ENCODE peak calls at places on chromosome 21, in seven cellular contexts. One of them, this sample, is unnamed.
A peak's percentile ranks its signal among the peaks of the same experiment; 100 is the strongest.

GRCh38 chr21:31354604-31355443 is 10.8 kb upstream of the TIAM1 start:
- DNase-seq in GM12864: no peak
- DNase-seq in Daoy: peak; percentile 98
- DNase-seq in HT-29: peak; percentile 14
- DNase-seq in tibial artery: no peak
- DNase-seq in fibroblast of mammary gland: peak; percentile 96
- DNase-seq in astrocyte of the spinal cord: peak; percentile 95
- DNase-seq in this sample: peak; percentile 17

GRCh38 chr21:44377922-44378645 is 24.7 kb downstream of the TRPM2 start:
- DNase-seq in Daoy: no peak
- DNase-seq in fibroblast of mammary gland: no peak
- DNase-seq in astrocyte of the spinal cord: no peak
- DNase-seq in GM12864: no peak
- DNase-seq in HT-29: no peak
- DNase-seq in tibial artery: peak; percentile 44
- DNase-seq in this sample: no peak

GRCh38 chr21:42061866-42062542 is 9.1 kb upstream of the UMODL1 start:
- DNase-seq in fibroblast of mammary gland: no peak
- DNase-seq in HT-29: no peak
- DNase-seq in Daoy: no peak
- DNase-seq in astrocyte of the spinal cord: no peak
- DNase-seq in tibial artery: no peak
- DNase-seq in GM12864: no peak
- DNase-seq in this sample: no peak

GRCh38 chr21:27799861-27800260 is 833.0 kb upstream of the ADAMTS5 start:
- DNase-seq in HT-29: no peak
- DNase-seq in fibroblast of mammary gland: peak; percentile 37
- DNase-seq in tibial artery: no peak
- DNase-seq in GM12864: no peak
- DNase-seq in astrocyte of the spinal cord: no peak
- DNase-seq in Daoy: no peak
- DNase-seq in this sample: no peak

GRCh38 chr21:23687154-23687553 is 1920.1 kb downstream of the MRPL39 start:
- DNase-seq in fibroblast of mammary gland: no peak
- DNase-seq in GM12864: no peak
- DNase-seq in Daoy: no peak
- DNase-seq in HT-29: no peak
- DNase-seq in astrocyte of the spinal cord: no peak
- DNase-seq in tibial artery: no peak
- DNase-seq in this sample: no peak

GRCh38 chr21:45029298-45029967 is 44.9 kb upstream of the ADARB1 start:
- DNase-seq in tibial artery: peak; percentile 78
- DNase-seq in GM12864: no peak
- DNase-seq in fibroblast of mammary gland: peak; percentile 28
- DNase-seq in Daoy: no peak
- DNase-seq in HT-29: no peak
- DNase-seq in astrocyte of the spinal cord: peak; percentile 65
- DNase-seq in this sample: no peak

GRCh38 chr21:45607021-45607921 is 36.3 kb upstream of the PCBP3 start:
- DNase-seq in Daoy: peak; percentile 90
- DNase-seq in astrocyte of the spinal cord: peak; percentile 42
- DNase-seq in tibial artery: peak; percentile 31
- DNase-seq in GM12864: no peak
- DNase-seq in fibroblast of mammary gland: peak; percentile 58
- DNase-seq in HT-29: no peak
- DNase-seq in this sample: no peak

GRCh38 chr21:38878394-38879179 is 72.9 kb downstream of the ETS2 start:
- DNase-seq in Daoy: no peak
- DNase-seq in GM12864: no peak
- DNase-seq in fibroblast of mammary gland: no peak
- DNase-seq in tibial artery: no peak
- DNase-seq in astrocyte of the spinal cord: no peak
- DNase-seq in HT-29: no peak
- DNase-seq in this sample: no peak

GRCh38 chr21:32319012-32319411 is 20.4 kb downstream of the MRAP start:
- DNase-seq in GM12864: no peak
- DNase-seq in HT-29: no peak
- DNase-seq in astrocyte of the spinal cord: no peak
- DNase-seq in fibroblast of mammary gland: no peak
- DNase-seq in Daoy: no peak
- DNase-seq in tibial artery: no peak
- DNase-seq in this sample: no peak

GRCh38 chr21:29893687-29894086 is 46.1 kb downstream of the GRIK1 start:
- DNase-seq in HT-29: no peak
- DNase-seq in Daoy: no peak
- DNase-seq in astrocyte of the spinal cord: no peak
- DNase-seq in tibial artery: no peak
- DNase-seq in fibroblast of mammary gland: peak; percentile 30
- DNase-seq in GM12864: no peak
- DNase-seq in this sample: no peak

GRCh38 chr21:42848932-42849758 is 30.2 kb downstream of the WDR4 start:
- DNase-seq in tibial artery: no peak
- DNase-seq in HT-29: no peak
- DNase-seq in GM12864: no peak
- DNase-seq in Daoy: no peak
- DNase-seq in fibroblast of mammary gland: no peak
- DNase-seq in astrocyte of the spinal cord: no peak
- DNase-seq in this sample: no peak

GRCh38 chr21:43571976-43572375 is 87.3 kb downstream of the HSF2BP start:
- DNase-seq in GM12864: no peak
- DNase-seq in tibial artery: no peak
- DNase-seq in astrocyte of the spinal cord: no peak
- DNase-seq in Daoy: no peak
- DNase-seq in fibroblast of mammary gland: no peak
- DNase-seq in HT-29: no peak
- DNase-seq in this sample: no peak

GRCh38 chr21:33185852-33186251 is 43.9 kb upstream of the IFNAR2 start:
- DNase-seq in tibial artery: no peak
- DNase-seq in HT-29: no peak
- DNase-seq in astrocyte of the spinal cord: no peak
- DNase-seq in fibroblast of mammary gland: no peak
- DNase-seq in GM12864: no peak
- DNase-seq in Daoy: no peak
- DNase-seq in this sample: no peak

GRCh38 chr21:15421947-15422346 is 307.8 kb upstream of the USP25 start:
- DNase-seq in Daoy: no peak
- DNase-seq in HT-29: no peak
- DNase-seq in GM12864: no peak
- DNase-seq in fibroblast of mammary gland: peak; percentile 53
- DNase-seq in tibial artery: no peak
- DNase-seq in astrocyte of the spinal cord: no peak
- DNase-seq in this sample: no peak

GRCh38 chr21:46161800-46162592 is 6.6 kb upstream of the FTCD start:
- DNase-seq in HT-29: no peak
- DNase-seq in Daoy: peak; percentile 4
- DNase-seq in fibroblast of mammary gland: no peak
- DNase-seq in tibial artery: peak; percentile 61
- DNase-seq in GM12864: no peak
- DNase-seq in astrocyte of the spinal cord: no peak
- DNase-seq in this sample: no peak

GRCh38 chr21:19950347-19950746 is 1047.9 kb upstream of the NCAM2 start:
- DNase-seq in Daoy: no peak
- DNase-seq in tibial artery: no peak
- DNase-seq in astrocyte of the spinal cord: no peak
- DNase-seq in fibroblast of mammary gland: no peak
- DNase-seq in HT-29: no peak
- DNase-seq in GM12864: no peak
- DNase-seq in this sample: no peak

GRCh38 chr21:34707876-34708325 is 39.1 kb downstream of the CLIC6 start:
- DNase-seq in astrocyte of the spinal cord: no peak
- DNase-seq in HT-29: no peak
- DNase-seq in Daoy: no peak
- DNase-seq in tibial artery: peak; percentile 27
- DNase-seq in fibroblast of mammary gland: no peak
- DNase-seq in GM12864: peak; percentile 80
- DNase-seq in this sample: peak; percentile 36

GRCh38 chr21:42665026-42665425 is 11.6 kb downstream of the PDE9A start:
- DNase-seq in tibial artery: no peak
- DNase-seq in fibroblast of mammary gland: no peak
- DNase-seq in GM12864: no peak
- DNase-seq in HT-29: no peak
- DNase-seq in Daoy: peak; percentile 67
- DNase-seq in astrocyte of the spinal cord: no peak
- DNase-seq in this sample: no peak

GRCh38 chr21:31347435-31348032 is 3.5 kb upstream of the TIAM1 start:
- DNase-seq in GM12864: no peak
- DNase-seq in fibroblast of mammary gland: peak; percentile 62
- DNase-seq in Daoy: peak; percentile 45
- DNase-seq in tibial artery: no peak
- DNase-seq in astrocyte of the spinal cord: peak; percentile 50
- DNase-seq in HT-29: peak; percentile 19
- DNase-seq in this sample: no peak

GRCh38 chr21:35989185-35989735 is 71.1 kb downstream of the SETD4 start:
- DNase-seq in HT-29: no peak
- DNase-seq in astrocyte of the spinal cord: peak; percentile 15
- DNase-seq in fibroblast of mammary gland: peak; percentile 64
- DNase-seq in Daoy: no peak
- DNase-seq in tibial artery: peak; percentile 78
- DNase-seq in GM12864: no peak
- DNase-seq in this sample: no peak

GRCh38 chr21:46227811-46228344 is 696 bp downstream of the LSS start:
- DNase-seq in fibroblast of mammary gland: no peak
- DNase-seq in astrocyte of the spinal cord: no peak
- DNase-seq in GM12864: no peak
- DNase-seq in Daoy: no peak
- DNase-seq in HT-29: no peak
- DNase-seq in tibial artery: no peak
- DNase-seq in this sample: no peak

GRCh38 chr21:42164064-42164789 is 54.7 kb upstream of the ABCG1 start:
- DNase-seq in fibroblast of mammary gland: no peak
- DNase-seq in HT-29: peak; percentile 67
- DNase-seq in Daoy: peak; percentile 33
- DNase-seq in astrocyte of the spinal cord: no peak
- DNase-seq in GM12864: peak; percentile 16
- DNase-seq in tibial artery: no peak
- DNase-seq in this sample: no peak

GRCh38 chr21:34073749-34074282 is 438 bp downstream of the MRPS6 start:
- DNase-seq in fibroblast of mammary gland: no peak
- DNase-seq in HT-29: no peak
- DNase-seq in astrocyte of the spinal cord: no peak
- DNase-seq in tibial artery: no peak
- DNase-seq in Daoy: peak; percentile 45
- DNase-seq in GM12864: no peak
- DNase-seq in this sample: no peak